ENCODE peak calls at places on chromosomes 6 and 20, in four cellular contexts. N, R, U and K are unnamed samples.

GRCh38 chr6:31898200-31899011 is 908 bp upstream of the EHMT2 start:
- DNase-seq in N (no peak), U (peak; percentile 60), R (no peak), K (no peak)

GRCh38 chr6:6057442-6058053 is 50.8 kb upstream of the NRN1 start:
- DNase-seq in R (no peak), U (peak; percentile 73), N (peak; percentile 1), K (no peak)

GRCh38 chr20:59336551-59336950 is 36.1 kb downstream of the EDN3 start:
- DNase-seq in R (no peak), N (no peak), U (no peak), K (no peak)

GRCh38 chr6:36506617-36507016 is 40.7 kb downstream of the STK38 start:
- DNase-seq in R (no peak), U (no peak), N (no peak), K (no peak)

GRCh38 chr6:90197854-90198496 is 98.7 kb downstream of the BACH2 start:
- DNase-seq in N (peak; percentile 58), R (no peak), U (no peak), K (no peak)

GRCh38 chr20:35434085-35435005 is 3.7 kb downstream of the GDF5 start:
- DNase-seq in U (no peak), R (no peak), N (no peak), K (no peak)

GRCh38 chr6:56851104-56851503 is 103.8 kb upstream of the BEND6 start:
- DNase-seq in N (no peak), U (no peak), R (no peak), K (no peak)

GRCh38 chr6:31791324-31792089 is 4.0 kb downstream of the VARS1 start:
- DNase-seq in U (peak; percentile 78), R (no peak), N (no peak), K (no peak)

GRCh38 chr20:50438986-50439407 is 71.2 kb upstream of the PTPN1 start:
- DNase-seq in N (peak; percentile 24), R (no peak), U (no peak), K (no peak)

GRCh38 chr6:91852232-91852631 is 1265.4 kb upstream of the MAP3K7 start:
- DNase-seq in N (no peak), U (no peak), R (no peak), K (no peak)

GRCh38 chr6:116200619-116201249 is 53.1 kb downstream of the TSPYL4 start:
- DNase-seq in U (no peak), N (no peak), R (no peak), K (no peak)

GRCh38 chr6:45483021-45483420 is 105.3 kb upstream of the SUPT3H start:
- DNase-seq in N (peak; percentile 99), R (no peak), U (no peak), K (peak; percentile 92)

GRCh38 chr20:25015986-25016385 is 23.4 kb upstream of the APMAP start:
- DNase-seq in N (no peak), R (no peak), U (no peak), K (no peak)

GRCh38 chr6:26156850-26157149 is 69.6 kb downstream of the HFE start:
- DNase-seq in U (no peak), R (no peak), N (no peak), K (no peak)

GRCh38 chr6:35058041-35058675 is 83.0 kb downstream of the TCP11 start:
- DNase-seq in R (no peak), N (no peak), U (peak; percentile 19), K (no peak)

GRCh38 chr6:169632841-169633240 is 69.0 kb downstream of the WDR27 start:
- DNase-seq in R (no peak), U (no peak), N (no peak), K (no peak)

GRCh38 chr6:113411006-113411405 is 446.1 kb upstream of the MARCKS start:
- DNase-seq in N (no peak), U (no peak), R (no peak), K (no peak)

GRCh38 chr6:129370268-129370916 is 339.6 kb downstream of the ARHGAP18 start:
- DNase-seq in U (peak; percentile 52), R (peak; percentile 7), N (peak; percentile 14), K (no peak)

GRCh38 chr6:357791-358341 is 33.7 kb upstream of the IRF4 start:
- DNase-seq in R (no peak), N (no peak), U (no peak), K (no peak)

GRCh38 chr6:155026366-155027045 is 31.4 kb downstream of the TIAM2 start:
- DNase-seq in U (no peak), R (no peak), N (peak; percentile 77), K (peak; percentile 44)

GRCh38 chr20:59010321-59010994 is 3.4 kb upstream of the CTSZ start:
- DNase-seq in N (no peak), U (no peak), R (no peak), K (no peak)

GRCh38 chr6:158410784-158411183 is 98.5 kb downstream of the TULP4 start:
- DNase-seq in N (no peak), U (no peak), R (no peak), K (no peak)

GRCh38 chr6:130303436-130303835 is 62.4 kb upstream of the TMEM200A start:
- DNase-seq in R (no peak), N (no peak), U (no peak), K (peak; percentile 54)

GRCh38 chr20:64053841-64054661 is 4.6 kb upstream of the SOX18 start:
- DNase-seq in R (no peak), U (peak; percentile 59), N (no peak), K (no peak)

DNA sequence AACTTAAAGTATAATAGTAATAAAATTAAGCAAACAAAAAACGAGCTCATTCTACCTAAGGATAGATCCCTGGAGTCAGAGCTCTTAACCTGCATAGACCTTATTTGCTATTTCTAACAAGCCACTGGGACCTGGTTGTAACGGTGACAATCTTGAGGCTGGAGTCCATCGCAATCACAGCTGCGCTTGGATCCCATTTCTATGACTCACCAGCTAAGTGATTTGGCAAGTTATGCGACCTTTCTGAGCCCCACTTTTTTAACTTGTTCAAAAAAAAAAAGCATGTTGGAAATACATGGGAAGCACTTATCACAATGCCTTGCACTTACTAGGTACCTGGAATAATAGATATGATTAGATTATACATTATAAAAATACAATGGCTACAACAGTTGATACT is 389.5 kb upstream of the CDH4 start:
- DNase-seq in R (no peak), N (no peak), U (no peak), K (no peak)
- TF ChIP-seq CTCF in R (no peak), N (no peak), U (no peak), K (no peak)

GRCh38 chr20:62900052-62900691 is 26.1 kb downstream of the DIDO1 start:
- DNase-seq in N (peak; percentile 23), U (peak; percentile 83), R (peak; percentile 66), K (no peak)

GRCh38 chr20:62899633-62900051 is 26.7 kb downstream of the DIDO1 start:
- DNase-seq in R (no peak), U (peak; percentile 39), N (no peak), K (no peak)

GRCh38 chr20:62898970-62899632 is 27.2 kb downstream of the DIDO1 start:
- DNase-seq in R (no peak), U (no peak), N (no peak), K (no peak)

GRCh38 chr20:62901891-62902290 is 24.4 kb downstream of the DIDO1 start:
- DNase-seq in R (no peak), N (no peak), U (no peak), K (no peak)

GRCh38 chr20:62900692-62901584 is 25.4 kb downstream of the DIDO1 start:
- DNase-seq in N (no peak), R (no peak), U (no peak), K (no peak)
- TF ChIP-seq CTCF in N (peak; percentile 11), R (no peak), U (no peak), K (peak; percentile 3)

DNA sequence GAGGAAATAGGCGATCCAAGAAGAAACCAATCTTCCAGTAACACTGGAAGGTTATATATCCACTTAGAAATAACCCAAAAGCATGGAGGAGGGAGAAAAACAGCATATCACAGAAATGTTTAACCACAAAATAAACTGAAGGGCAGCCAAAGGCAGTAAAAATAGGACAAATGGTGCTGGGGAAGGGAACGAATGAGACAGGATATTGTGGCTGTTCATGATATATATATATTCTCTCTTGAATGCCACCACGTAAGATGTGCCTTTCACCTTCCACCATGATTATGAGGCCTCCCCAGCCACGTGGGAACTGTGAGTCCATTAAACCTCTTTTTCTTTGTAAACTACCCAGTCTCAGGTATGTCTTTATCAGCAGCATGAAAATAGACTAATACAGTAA is 162.4 kb downstream of the TBC1D32 start:
- DNase-seq in R (no peak), N (no peak), U (no peak), K (no peak)
- TF ChIP-seq CTCF in R (no peak), N (no peak), U (no peak), K (no peak)

DNA sequence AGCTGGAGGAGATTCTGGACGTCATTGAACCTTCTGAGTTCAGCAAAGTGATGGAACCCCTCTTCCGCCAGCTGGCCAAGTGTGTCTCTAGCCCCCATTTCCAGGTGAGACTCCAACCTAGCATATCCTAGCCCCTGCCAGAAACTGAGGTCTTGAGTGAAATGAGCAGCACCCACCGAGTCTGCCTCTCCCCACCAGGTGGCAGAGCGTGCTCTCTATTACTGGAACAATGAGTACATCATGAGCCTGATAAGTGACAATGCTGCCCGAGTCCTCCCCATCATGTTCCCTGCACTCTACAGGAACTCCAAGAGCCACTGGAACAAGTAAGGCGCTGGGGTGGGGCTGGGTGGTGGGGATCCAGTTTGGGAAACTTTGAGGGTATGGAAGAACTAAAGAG is 4.6 kb downstream of the MEA1 start:
- DNase-seq in N (no peak), U (peak; percentile 59), R (peak; percentile 16), K (no peak)
- TF ChIP-seq CTCF in N (peak; percentile 42), U (peak; percentile 52), R (no peak), K (peak; percentile 33)

GRCh38 chr6:15254074-15254975 is 8.5 kb downstream of the JARID2 start:
- DNase-seq in U (no peak), N (no peak), R (no peak), K (no peak)
- TF ChIP-seq CTCF in U (no peak), N (no peak), R (no peak), K (no peak)

DNA sequence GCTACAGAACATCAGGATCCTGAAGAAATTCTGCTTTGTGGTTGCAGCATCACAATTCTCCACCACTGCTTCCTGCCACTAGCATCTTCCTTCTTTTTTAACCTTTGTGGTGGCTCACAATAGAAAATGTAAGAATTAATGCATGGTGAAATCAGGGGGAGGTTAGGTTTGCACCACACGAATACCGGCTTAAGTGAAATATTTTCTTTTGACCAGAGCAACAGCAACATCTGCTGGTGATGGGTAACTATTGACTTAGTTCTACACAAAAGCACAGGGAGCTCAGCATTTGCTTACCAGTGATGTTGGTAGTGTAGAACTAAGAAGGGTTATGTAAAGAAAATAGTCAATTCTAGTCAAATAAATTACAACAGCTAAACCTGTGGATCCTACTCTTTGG is 280.5 kb downstream of the SYNE1 start:
- DNase-seq in N (peak; percentile 37), R (no peak), U (no peak), K (no peak)
- TF ChIP-seq CTCF in N (peak; percentile 28), R (peak; percentile 44), U (peak; percentile 53), K (no peak)

DNA sequence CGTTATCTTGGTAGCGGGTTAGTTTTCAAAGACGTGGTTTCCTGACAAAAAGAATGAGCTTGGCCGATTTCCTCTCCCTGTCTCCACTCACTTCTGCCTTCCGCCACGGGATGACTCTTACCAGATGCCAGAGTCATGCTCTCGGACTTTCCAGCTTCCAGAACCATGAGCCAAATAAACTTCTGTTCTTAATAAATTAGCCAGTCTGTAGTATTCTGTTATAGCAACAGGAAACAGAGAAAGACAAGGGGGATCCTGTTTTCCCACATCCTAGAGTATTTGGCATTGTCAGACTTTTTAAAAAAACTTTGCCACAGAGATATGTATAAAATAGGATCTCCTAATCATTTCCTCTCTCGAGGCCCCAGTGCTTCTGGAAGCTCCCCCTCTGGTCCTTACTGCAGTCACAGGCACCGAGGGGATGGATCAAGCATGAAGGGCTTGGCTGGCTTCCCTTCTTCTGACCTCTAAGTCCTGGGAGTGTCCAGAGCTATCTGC is 84.9 kb upstream of the NAA20 start:
- DNase-seq in U (no peak), N (peak; percentile 64), R (no peak), K (peak; percentile 85)
- TF ChIP-seq CTCF in U (peak; percentile 3), N (peak; percentile 2), R (no peak), K (no peak)